ENCODE peak calls at places on chromosomes 16 and 17, in eight cellular contexts. Q is tibial artery, E is A673, S is transverse colon, W is MM.1S, J is pancreas, K is cardiac muscle cell, Z is colonic mucosa. N is an unnamed sample.

GRCh38 chr17:73323622-73324455 is 12.0 kb upstream of the CDC42EP4 start:
- DNase-seq in W (no peak), J (no peak), E (no peak), S (no peak), K (peak), Z (no peak), Q (no peak), N (no peak)

GRCh38 chr16:19712418-19713058 is 5.5 kb downstream of the KNOP1 start:
- DNase-seq in S (no peak), W (no peak), J (no peak), Q (no peak), K (no peak), Z (no peak), E (no peak), N (no peak)

GRCh38 chr16:88927010-88927409 is 50.0 kb downstream of the CBFA2T3 start:
- DNase-seq in Q (no peak), Z (peak), E (no peak), K (no peak), S (peak), W (no peak), J (no peak), N (no peak)

GRCh38 chr17:56737741-56738161 is 96.0 kb downstream of the C17orf67 start:
- DNase-seq in Z (no peak), Q (no peak), E (no peak), K (peak), J (no peak), W (no peak), S (peak), N (peak)

GRCh38 chr16:27465483-27465879 is 63.5 kb downstream of the IL21R start:
- DNase-seq in Q (no peak), Z (no peak), E (no peak), J (no peak), K (no peak), W (no peak), S (no peak), N (no peak)

GRCh38 chr16:29729116-29729521 is 16.7 kb downstream of the C16orf54 start:
- DNase-seq in J (no peak), S (no peak), Z (no peak), K (peak), E (peak), W (peak), Q (no peak), N (peak)

GRCh38 chr16:88566158-88566557 is 4.0 kb upstream of the ZC3H18 start:
- DNase-seq in Q (no peak), S (no peak), E (peak), W (no peak), J (no peak), Z (no peak), K (peak), N (peak)

GRCh38 chr17:77501101-77501566 is 360.4 kb downstream of the SEC14L1 start:
- DNase-seq in J (no peak), Q (peak), K (peak), S (peak), Z (no peak), W (peak), E (no peak), N (no peak)

GRCh38 chr17:57916925-57917858 is 38.0 kb downstream of the CUEDC1 start:
- DNase-seq in W (peak), J (no peak), S (no peak), K (no peak), E (no peak), Q (no peak), Z (no peak), N (no peak)

GRCh38 chr17:27562777-27563455 is 68.1 kb upstream of the LGALS9 start:
- DNase-seq in S (no peak), Q (no peak), W (no peak), Z (no peak), J (no peak), E (no peak), K (no peak), N (no peak)

GRCh38 chr16:72371307-72372081 is 199.5 kb upstream of the PMFBP1 start:
- DNase-seq in W (no peak), E (no peak), Z (no peak), S (no peak), Q (no peak), J (no peak), K (peak), N (no peak)

GRCh38 chr16:11474617-11475291 is 112.0 kb downstream of the LITAF start:
- DNase-seq in S (no peak), E (no peak), Q (peak), K (no peak), W (no peak), Z (no peak), J (no peak), N (no peak)

GRCh38 chr17:82876602-82877391 is 37.0 kb upstream of the ZNF750 start:
- DNase-seq in W (no peak), E (peak), K (peak), Z (peak), Q (peak), S (peak), J (peak), N (peak)

GRCh38 chr17:66829386-66829864 is 5.5 kb upstream of the CACNG5 start:
- DNase-seq in W (no peak), S (peak), K (peak), E (no peak), Z (peak), J (peak), Q (peak), N (peak)

GRCh38 chr17:77875051-77875780 is 83.3 kb upstream of the TNRC6C start:
- DNase-seq in Q (no peak), K (peak), W (no peak), J (no peak), S (no peak), Z (no peak), E (no peak), N (no peak)

GRCh38 chr17:83024205-83024971 is 55.0 kb upstream of the METRNL start:
- DNase-seq in Q (no peak), K (no peak), E (no peak), W (no peak), Z (no peak), S (no peak), J (peak), N (no peak)

GRCh38 chr17:62656446-62656845 is 29.0 kb downstream of the MRC2 start:
- DNase-seq in J (no peak), Z (no peak), E (no peak), K (no peak), W (no peak), Q (no peak), S (no peak), N (no peak)

GRCh38 chr16:2027024-2028010 is 615 bp downstream of the NHERF2 start:
- DNase-seq in Q (no peak), K (peak), Z (no peak), J (no peak), E (no peak), S (no peak), W (peak), N (no peak)

GRCh38 chr17:33137411-33137810 is 145.8 kb downstream of the SPACA3 start:
- DNase-seq in S (no peak), K (no peak), Q (no peak), J (no peak), W (no peak), E (peak), Z (no peak), N (no peak)

GRCh38 chr17:76969598-76970172 is 101.5 kb downstream of the MGAT5B start:
- DNase-seq in K (no peak), Z (no peak), Q (no peak), S (no peak), W (no peak), J (peak), E (peak), N (no peak)

GRCh38 chr17:50347894-50348291 is 2.0 kb downstream of the XYLT2 start:
- DNase-seq in W (no peak), E (no peak), K (no peak), J (no peak), S (no peak), Z (no peak), Q (no peak), N (no peak)

GRCh38 chr16:89370081-89370511 is 120.3 kb downstream of the ANKRD11 start:
- DNase-seq in Q (no peak), S (no peak), K (no peak), W (no peak), Z (no peak), J (no peak), E (no peak), N (no peak)

GRCh38 chr17:64651889-64652288 is 10.2 kb downstream of the SMURF2 start:
- DNase-seq in E (no peak), K (no peak), J (no peak), Q (no peak), S (no peak), Z (no peak), W (no peak), N (no peak)

GRCh38 chr16:78985736-78986605 is 614.6 kb downstream of the MAF start:
- DNase-seq in W (no peak), K (no peak), J (no peak), E (no peak), Z (no peak), Q (no peak), S (no peak), N (no peak)

GRCh38 chr17:50169121-50169764 is 3.4 kb downstream of the SGCA start:
- DNase-seq in Z (no peak), E (peak), Q (no peak), K (peak), S (peak), J (peak), W (peak), N (no peak)

GRCh38 chr17:47882247-47882646 is 13.8 kb upstream of the SP2 start:
- DNase-seq in W (no peak), J (no peak), S (peak), E (no peak), Z (peak), Q (no peak), K (no peak), N (no peak)

GRCh38 chr16:89322381-89323119 is 105.0 kb downstream of the ZNF778 start:
- DNase-seq in Z (no peak), J (no peak), W (no peak), K (peak), E (peak), Q (no peak), S (no peak), N (peak)

GRCh38 chr16:1825864-1826690 is 548 bp downstream of the HAGH start:
- DNase-seq in W (peak), K (peak), E (peak), Z (peak), S (peak), Q (peak), J (peak), N (peak)

GRCh38 chr17:45223541-45224528 is 2.1 kb downstream of the FMNL1 start:
- DNase-seq in W (peak), K (no peak), J (no peak), E (no peak), S (no peak), Z (peak), Q (no peak), N (no peak)

GRCh38 chr16:70437582-70438324 is 1.1 kb downstream of the ST3GAL2 start:
- DNase-seq in E (peak), Q (no peak), J (no peak), K (peak), W (no peak), S (no peak), Z (no peak), N (no peak)

GRCh38 chr17:63622571-63623390 is 564 bp downstream of the MAP3K3 start:
- DNase-seq in K (peak), J (peak), Q (peak), Z (peak), S (peak), E (peak), W (peak), N (no peak)

GRCh38 chr16:10738231-10739077 is 5.2 kb upstream of the NUBP1 start:
- DNase-seq in E (no peak), S (peak), J (peak), Z (no peak), K (peak), Q (peak), W (peak), N (no peak)

GRCh38 chr17:45091778-45092425 is 30.8 kb downstream of the NMT1 start:
- DNase-seq in Q (no peak), Z (no peak), K (peak), E (no peak), S (no peak), W (no peak), J (no peak), N (no peak)

DNA sequence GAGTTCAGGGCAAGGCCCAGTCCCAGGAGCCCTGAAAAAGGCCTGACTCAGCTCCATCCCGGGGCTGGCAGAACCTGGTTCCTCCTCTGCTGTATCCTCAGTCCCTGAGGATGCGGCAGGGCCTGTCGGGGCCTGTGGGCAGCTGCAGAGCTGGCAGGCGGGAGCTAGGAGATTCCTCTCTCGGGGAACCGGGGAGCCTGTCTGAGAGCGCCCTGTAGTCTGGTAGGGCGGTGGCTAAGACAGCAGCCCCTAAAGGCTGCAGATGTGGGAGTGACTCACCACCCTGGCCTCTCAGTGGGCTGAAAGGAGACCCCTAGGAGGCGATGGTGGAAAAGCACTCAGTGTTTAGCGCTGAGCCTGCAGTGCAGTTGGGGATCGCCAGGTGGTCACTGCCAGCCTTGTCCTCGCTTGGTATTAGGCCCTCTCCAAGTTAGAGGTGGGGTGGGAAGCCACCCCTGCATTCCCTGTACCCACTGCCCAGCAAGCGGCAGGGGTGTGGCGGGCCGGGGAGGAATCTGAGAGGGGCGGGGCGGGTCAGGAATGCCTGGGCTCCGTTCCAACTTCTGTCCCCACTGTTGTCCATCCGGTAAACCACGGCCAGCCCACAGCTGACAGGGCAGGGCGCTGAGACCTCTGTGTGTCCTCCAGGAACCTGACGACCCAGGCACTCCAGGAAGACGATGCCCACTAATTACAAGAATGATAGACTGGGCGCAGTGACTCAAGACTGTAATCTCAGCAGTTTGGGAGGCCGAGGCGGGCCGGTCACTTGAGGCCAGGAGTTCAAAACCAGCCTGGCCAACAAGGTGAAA is 29.5 kb upstream of the CDH1 start:
- DNase-seq in J (peak), E (no peak), Q (no peak), S (peak), W (no peak), Z (peak), K (peak), N (no peak)
- TF ChIP-seq CTCF in J (no peak), E (no peak), Q (no peak), S (no peak), W (no peak), Z (no peak), K (peak), N (peak)

DNA sequence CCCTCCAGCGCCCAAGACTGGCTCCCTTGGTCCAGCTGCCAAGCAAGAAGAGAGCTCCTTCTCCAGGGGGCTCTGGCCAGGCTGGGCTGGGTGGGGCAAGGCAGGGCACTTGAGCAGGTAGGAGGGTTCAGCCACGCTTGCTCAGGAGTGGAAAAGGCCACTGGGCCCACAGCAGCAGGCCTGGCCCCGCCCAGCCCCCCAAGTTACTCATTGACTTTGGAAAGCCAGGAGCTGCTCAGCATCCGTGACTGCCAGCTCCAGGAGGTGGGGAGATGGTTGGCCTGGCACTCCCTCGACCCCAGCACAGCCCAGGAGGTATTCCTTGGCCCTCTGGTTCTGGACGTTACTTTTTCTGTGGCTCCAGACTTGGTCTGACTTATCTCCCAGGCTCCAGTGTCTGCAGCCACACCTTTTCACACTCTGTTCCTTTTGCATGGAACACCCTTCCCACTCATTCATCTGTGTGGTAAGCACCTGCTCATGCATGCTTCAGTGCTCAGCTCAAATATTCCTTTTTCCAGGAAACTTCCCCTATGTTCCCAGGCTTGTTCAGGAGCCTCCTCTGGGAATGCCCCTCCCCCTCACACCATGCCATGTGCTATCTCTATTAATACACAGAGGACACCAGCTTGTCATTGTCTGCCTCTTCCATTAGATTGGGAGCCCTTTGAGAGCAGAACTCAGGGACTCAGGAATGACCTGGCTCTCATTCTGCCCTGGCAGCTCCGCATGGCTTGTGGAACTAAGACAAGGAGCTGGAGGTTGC is at the start of gene CDH16:
- DNase-seq in K (no peak), Z (no peak), J (no peak), Q (no peak), S (no peak), E (no peak), W (no peak), N (no peak)
- H3K4me3 ChIP-seq in K (no peak), Z (no peak), J (no peak), Q (no peak), S (no peak), E (no peak), W (no peak), N (no peak)

GRCh38 chr16:57133911-57134310 is 41.5 kb downstream of the CPNE2 start:
- DNase-seq in J (no peak), E (no peak), K (no peak), Q (no peak), S (no peak), Z (no peak), W (no peak), N (no peak)

GRCh38 chr16:57132470-57132869 is 40.1 kb downstream of the CPNE2 start:
- DNase-seq in J (no peak), Q (no peak), S (peak), Z (peak), W (no peak), K (no peak), E (no peak), N (no peak)

GRCh38 chr16:57133101-57133500 is 40.7 kb downstream of the CPNE2 start:
- DNase-seq in J (no peak), K (no peak), S (no peak), Z (no peak), W (no peak), Q (no peak), E (no peak), N (no peak)

GRCh38 chr16:57137043-57137442 is 44.7 kb downstream of the CPNE2 start:
- DNase-seq in Q (no peak), W (no peak), J (no peak), K (no peak), E (no peak), Z (no peak), S (no peak), N (no peak)

DNA sequence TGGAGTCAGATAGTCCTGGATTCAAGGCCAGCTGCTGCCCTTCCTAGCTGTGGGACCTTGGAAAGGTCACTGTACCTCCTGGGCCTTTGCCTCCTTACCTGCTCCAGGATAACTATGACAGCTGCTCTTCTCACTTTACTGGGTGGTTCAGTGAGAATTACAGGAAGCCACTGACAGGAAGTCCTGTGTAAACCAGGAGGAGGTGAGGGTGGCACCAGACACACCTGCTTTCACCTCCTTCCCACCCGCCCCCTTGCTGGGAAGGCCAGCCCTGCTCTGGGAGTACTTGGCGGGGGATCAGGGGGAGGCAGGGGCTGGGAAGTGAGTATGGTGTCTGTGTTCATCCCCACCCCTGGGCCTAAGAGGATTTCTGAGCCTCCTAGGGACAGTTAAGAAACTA is 42.6 kb downstream of the CPNE2 start:
- DNase-seq in Q (no peak), K (no peak), W (peak), S (peak), E (no peak), J (no peak), Z (peak), N (no peak)
- H3K27ac ChIP-seq in Q (no peak), K (no peak), W (peak), S (peak), E (no peak), J (no peak), Z (peak), N (no peak)

GRCh38 chr16:53973021-53973420 is 269.1 kb downstream of the FTO start:
- DNase-seq in E (no peak), S (no peak), Q (no peak), K (no peak), W (no peak), Z (no peak), J (no peak), N (no peak)
- TF ChIP-seq CTCF in E (no peak), S (no peak), Q (no peak), K (no peak), W (no peak), Z (no peak), J (no peak), N (no peak)